ENCODE peak calls at places on chromosomes 5 and 9, in seven cellular contexts. J is right cardiac atrium, K is pancreas, V is tibial artery, I is GM23248, A is cardiac muscle cell, Y is spleen. O is an unnamed sample.

GRCh38 chr5:77355074-77355473 is 137.0 kb downstream of the WDR41 start:
- DNase-seq in V (no peak), K (no peak), I (no peak), A (no peak), Y (no peak), J (no peak), O (no peak)

GRCh38 chr5:153352685-153353219 is 137.7 kb upstream of the GRIA1 start:
- DNase-seq in I (peak; percentile 10), K (no peak), Y (no peak), A (peak; percentile 45), J (no peak), V (no peak), O (no peak)

GRCh38 chr5:57133574-57133973 is 40.3 kb upstream of the GPBP1 start:
- DNase-seq in Y (no peak), I (no peak), V (no peak), K (no peak), A (no peak), J (no peak), O (no peak)

GRCh38 chr5:142602720-142603245 is 83.1 kb downstream of the FGF1 start:
- DNase-seq in J (no peak), A (no peak), Y (no peak), K (no peak), V (no peak), I (no peak), O (no peak)

GRCh38 chr5:59190746-59191145 is 607.9 kb downstream of the RAB3C start:
- DNase-seq in A (no peak), J (no peak), I (no peak), V (no peak), K (no peak), Y (no peak), O (no peak)

GRCh38 chr5:135245521-135246499 is 153.2 kb downstream of the MACROH2A1 start:
- DNase-seq in K (no peak), V (no peak), A (no peak), I (peak; percentile 85), J (no peak), Y (no peak), O (no peak)

GRCh38 chr9:21455320-21455719 is 15.1 kb downstream of the IFNA1 start:
- DNase-seq in Y (no peak), I (peak; percentile 65), K (no peak), V (no peak), J (no peak), A (peak; percentile 39), O (peak; percentile 76)

GRCh38 chr5:142806769-142807377 is 36.7 kb downstream of the ARHGAP26 start:
- DNase-seq in K (no peak), A (peak; percentile 57), Y (no peak), V (no peak), I (no peak), J (no peak), O (no peak)

GRCh38 chr9:134329886-134330285 is 3.6 kb downstream of the RXRA start:
- DNase-seq in V (no peak), I (peak; percentile 52), Y (no peak), A (no peak), K (no peak), J (peak; percentile 60), O (no peak)

GRCh38 chr9:133275105-133276000 is at the start of gene ABO:
- DNase-seq in Y (no peak), V (no peak), A (peak; percentile 30), J (peak; percentile 79), K (peak; percentile 74), I (peak; percentile 10), O (no peak)

GRCh38 chr9:136831002-136831719 is 11.1 kb upstream of the AJM1 start:
- DNase-seq in K (no peak), A (no peak), V (no peak), J (peak; percentile 30), I (no peak), Y (peak; percentile 57), O (no peak)

GRCh38 chr5:40171971-40172370 is 507.7 kb upstream of the PTGER4 start:
- DNase-seq in A (no peak), V (no peak), K (no peak), J (no peak), Y (no peak), I (peak; percentile 76), O (no peak)
- H3K9me3 ChIP-seq in A (no peaks in the 10 kb centered on the region), V (no peaks in the 10 kb centered on the region), K (no peaks in the 10 kb centered on the region), J (no peaks in the 10 kb centered on the region), Y (no peaks in the 10 kb centered on the region), I (no peaks in the 10 kb centered on the region), O (no peaks in the 10 kb centered on the region)

GRCh38 chr5:2696156-2696807 is 55.2 kb downstream of the IRX2 start:
- DNase-seq in J (no peak), Y (no peak), A (no peak), I (no peak), V (no peak), K (no peak), O (no peak)

GRCh38 chr5:2697041-2697440 is 54.4 kb downstream of the IRX2 start:
- DNase-seq in A (no peak), Y (no peak), V (no peak), I (no peak), J (no peak), K (no peak), O (no peak)

GRCh38 chr5:2699231-2699630 is 52.2 kb downstream of the IRX2 start:
- DNase-seq in V (no peak), I (no peak), J (no peak), K (no peak), A (no peak), Y (no peak), O (no peak)

GRCh38 chr5:2698581-2698980 is 52.9 kb downstream of the IRX2 start:
- DNase-seq in J (no peak), K (no peak), V (no peak), I (no peak), A (no peak), Y (no peak), O (no peak)

GRCh38 chr5:2697446-2698200 is 53.9 kb downstream of the IRX2 start:
- DNase-seq in K (no peak), I (no peak), Y (no peak), A (no peak), J (no peak), V (no peak), O (no peak)
- H3K9me3 ChIP-seq in K (no peaks in the 10 kb centered on the region), I (no peaks in the 10 kb centered on the region), Y (no peaks in the 10 kb centered on the region), A (no peaks in the 10 kb centered on the region), J (peaks cover 3% of the 10 kb centered on the region), V (no peaks in the 10 kb centered on the region), O (peaks cover 5% of the 10 kb centered on the region)

GRCh38 chr5:45741110-45741509 is 44.9 kb upstream of the HCN1 start:
- DNase-seq in J (peak; percentile 58), A (peak; percentile 61), K (no peak), I (no peak), V (no peak), Y (no peak), O (no peak)
- H3K9me3 ChIP-seq in J (no peaks in the 10 kb centered on the region), A (no peaks in the 10 kb centered on the region), K (no peaks in the 10 kb centered on the region), I (no peaks in the 10 kb centered on the region), V (no peaks in the 10 kb centered on the region), Y (peaks cover 2% of the 10 kb centered on the region), O (peaks cover 10% of the 10 kb centered on the region)

DNA sequence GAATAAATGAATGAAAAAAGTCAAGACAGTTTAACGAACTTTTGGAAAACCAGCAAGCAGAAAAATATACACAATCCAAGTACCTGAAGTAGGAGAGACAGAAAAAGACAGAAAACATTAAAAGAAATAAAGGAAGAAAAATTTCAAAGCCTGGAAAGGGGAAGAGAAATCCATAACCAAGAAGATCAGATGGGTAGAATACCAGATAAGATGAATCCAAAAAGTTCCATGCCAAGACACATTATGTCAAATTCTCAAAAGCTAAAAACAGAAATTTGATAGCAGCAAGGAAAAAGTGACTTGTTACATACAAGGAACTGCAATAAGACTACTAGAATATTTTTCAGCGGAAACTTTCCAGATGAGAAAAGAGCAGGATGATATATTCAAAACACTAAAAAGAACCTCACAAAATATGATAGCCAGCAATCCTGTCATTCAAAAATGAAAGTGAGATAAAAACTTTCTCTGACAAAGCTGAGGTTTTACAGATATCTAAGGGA is 7.6 kb upstream of the ZNF300 start:
- DNase-seq in K (no peak), J (no peak), I (no peak), A (no peak), V (no peak), Y (no peak), O (no peak)
- H3K9me3 ChIP-seq in K (peaks cover 6% of the 10 kb centered on the region), J (peaks cover 11% of the 10 kb centered on the region), I (no peaks in the 10 kb centered on the region), A (no peaks in the 10 kb centered on the region), V (peaks cover 6% of the 10 kb centered on the region), Y (peaks cover 54% of the 10 kb centered on the region), O (peaks cover 16% of the 10 kb centered on the region)

GRCh38 chr5:131575660-131576227 is 59.3 kb downstream of the RAPGEF6 start:
- DNase-seq in Y (no peak), A (no peak), I (no peak), V (no peak), K (no peak), J (no peak), O (no peak)

GRCh38 chr5:131571669-131572168 is 63.3 kb downstream of the RAPGEF6 start:
- DNase-seq in V (no peak), A (no peak), I (no peak), J (no peak), Y (no peak), K (no peak), O (no peak)

DNA sequence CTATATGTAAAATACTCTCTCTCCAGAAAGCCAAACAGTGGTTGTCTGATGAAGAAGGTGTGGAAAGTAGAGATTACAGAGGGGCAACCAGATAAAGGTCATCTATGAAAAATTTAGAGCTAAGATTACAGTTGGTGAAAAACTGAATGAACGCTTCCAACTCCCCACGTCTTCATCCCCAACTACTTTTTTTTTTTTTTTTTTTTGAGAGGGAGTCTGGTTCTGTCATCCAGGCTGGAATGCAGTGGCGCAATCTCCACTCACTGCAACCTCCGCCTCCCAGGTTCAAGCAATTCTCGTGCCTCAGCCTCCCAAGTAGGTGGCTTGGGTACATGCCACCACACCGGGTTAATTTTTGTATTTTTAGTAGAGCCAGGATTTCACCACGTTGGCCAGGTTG is 64.3 kb downstream of the RAPGEF6 start:
- DNase-seq in A (no peak), V (no peak), K (no peak), J (no peak), Y (no peak), I (no peak), O (no peak)
- H3K9me3 ChIP-seq in A (no peaks in the 10 kb centered on the region), V (no peaks in the 10 kb centered on the region), K (no peaks in the 10 kb centered on the region), J (no peaks in the 10 kb centered on the region), Y (no peaks in the 10 kb centered on the region), I (no peaks in the 10 kb centered on the region), O (no peaks in the 10 kb centered on the region)

GRCh38 chr5:141402553-141403328 is at the start of gene PCDHGA9:
- DNase-seq in K (no peak), A (no peak), Y (peak; percentile 59), V (no peak), I (peak; percentile 73), J (no peak), O (no peak)
- H3K9me3 ChIP-seq in K (peaks cover 6% of the 10 kb centered on the region), A (no peaks in the 10 kb centered on the region), Y (peaks cover 58% of the 10 kb centered on the region), V (peaks cover 35% of the 10 kb centered on the region), I (no peaks in the 10 kb centered on the region), J (peaks cover 15% of the 10 kb centered on the region), O (peaks cover 23% of the 10 kb centered on the region)

DNA sequence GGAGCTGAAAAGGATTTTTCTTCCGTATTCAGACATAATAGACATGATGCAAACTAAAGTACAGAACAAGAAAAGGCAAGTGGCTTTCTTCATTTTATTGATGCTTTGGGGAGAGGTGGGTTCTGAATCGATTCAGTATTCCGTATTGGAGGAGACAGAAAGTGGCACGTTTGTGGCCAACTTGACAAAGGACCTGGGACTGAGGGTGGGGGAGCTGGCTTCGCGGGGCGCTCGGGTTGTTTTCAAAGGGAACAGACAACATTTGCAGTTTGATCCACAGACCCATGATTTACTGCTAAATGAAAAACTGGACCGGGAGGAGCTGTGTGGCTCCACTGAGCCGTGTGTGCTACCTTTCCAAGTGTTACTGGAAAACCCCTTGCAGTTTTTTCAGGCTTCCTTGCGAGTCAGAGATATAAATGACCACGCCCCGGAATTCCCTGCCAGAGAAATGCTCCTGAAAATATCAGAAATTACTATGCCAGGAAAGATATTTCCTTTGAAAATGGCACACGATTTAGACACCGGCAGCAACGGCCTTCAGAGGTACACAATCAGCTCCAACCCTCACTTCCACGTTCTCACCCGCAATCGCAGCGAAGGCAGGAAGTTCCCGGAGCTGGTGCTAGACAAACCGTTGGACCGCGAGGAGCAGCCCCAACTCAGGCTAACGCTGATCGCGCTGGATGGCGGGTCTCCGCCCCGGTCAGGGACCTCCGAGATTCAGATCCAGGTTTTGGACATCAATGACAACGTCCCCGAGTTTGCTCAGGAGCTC is 547 bp downstream of the PCDHB6 start:
- DNase-seq in Y (no peak), V (no peak), J (peak; percentile 37), K (no peak), I (no peak), A (no peak), O (no peak)
- H3K9me3 ChIP-seq in Y (peaks cover 7% of the 10 kb centered on the region), V (peaks cover 6% of the 10 kb centered on the region), J (peaks cover 2% of the 10 kb centered on the region), K (peaks cover 4% of the 10 kb centered on the region), I (no peaks in the 10 kb centered on the region), A (no peaks in the 10 kb centered on the region), O (no peaks in the 10 kb centered on the region)

O was measured in Karpas-422.